ENCODE peak calls at places on chromosomes 7 and 10, in nine cellular contexts. I, T, V, C, W, H, L, E and K are unnamed samples. For H3K27me3, the result is how much of the 10 kb centered on the place peaks cover.

GRCh38 chr7:99031496-99031895 is 112.4 kb downstream of the SMURF1 start:
- DNase-seq in I (no peak), T (no peak), V (no peak), C (no peak), W (peak), H (no peak), L (no peak), E (no peak), K (no peak)

GRCh38 chr10:101695404-101695732 is 398 bp upstream of the FBXW4 start:
- DNase-seq in I (no peak), T (no peak), V (no peak), C (no peak), W (no peak), H (no peak), L (no peak), E (no peak), K (no peak)

GRCh38 chr7:114708646-114709045 is 213.2 kb upstream of the MDFIC start:
- DNase-seq in I (no peak), T (no peak), V (no peak), C (no peak), W (no peak), H (no peak), L (no peak), E (no peak), K (no peak)

GRCh38 chr10:48602401-48603135 is 2.3 kb downstream of the ARHGAP22 start:
- DNase-seq in I (no peak), T (no peak), V (no peak), C (no peak), W (no peak), H (no peak), L (no peak), E (no peak), K (peak)

GRCh38 chr7:117072620-117073118 is 119.4 kb downstream of the ST7 start:
- DNase-seq in I (no peak), T (no peak), V (peak), C (peak), W (peak), H (peak), L (peak), E (no peak), K (no peak)

GRCh38 chr7:28360739-28361138 is 51.6 kb upstream of the CREB5 start:
- DNase-seq in I (no peak), T (no peak), V (no peak), C (no peak), W (no peak), H (no peak), L (no peak), E (no peak), K (no peak)

GRCh38 chr10:61937631-61938284 is 36.3 kb downstream of the ARID5B start:
- DNase-seq in I (peak), T (no peak), V (no peak), C (no peak), W (no peak), H (no peak), L (no peak), E (no peak), K (no peak)

GRCh38 chr7:157292770-157293412 is 43.9 kb upstream of the DNAJB6 start:
- DNase-seq in I (peak), T (peak), V (no peak), C (no peak), W (no peak), H (no peak), L (no peak), E (no peak), K (no peak)

GRCh38 chr10:61778137-61778536 is 115.4 kb downstream of the CABCOCO1 start:
- DNase-seq in I (no peak), T (no peak), V (no peak), C (no peak), W (no peak), H (no peak), L (no peak), E (no peak), K (no peak)

GRCh38 chr7:87564290-87564963 is 36.3 kb downstream of the ABCB1 start:
- DNase-seq in I (peak), T (no peak), V (no peak), C (no peak), W (peak), H (no peak), L (peak), E (no peak), K (peak)

GRCh38 chr10:102134416-102134815 is 1.6 kb downstream of the PPRC1 start:
- DNase-seq in I (no peak), T (no peak), V (no peak), C (no peak), W (no peak), H (no peak), L (no peak), E (no peak), K (no peak)

GRCh38 chr10:109650228-109650627 is 273.1 kb downstream of the XPNPEP1 start:
- DNase-seq in I (no peak), T (no peak), V (no peak), C (no peak), W (peak), H (no peak), L (no peak), E (no peak), K (no peak)

GRCh38 chr7:66522518-66522917 is 106.2 kb upstream of the KCTD7 start:
- DNase-seq in I (no peak), T (no peak), V (no peak), C (no peak), W (no peak), H (no peak), L (no peak), E (no peak), K (no peak)

GRCh38 chr10:130018253-130018652 is 54.2 kb upstream of the EBF3 start:
- DNase-seq in I (no peak), T (no peak), V (peak), C (no peak), W (no peak), H (no peak), L (no peak), E (no peak), K (no peak)

GRCh38 chr7:14765731-14766130 is 136.8 kb downstream of the DGKB start:
- DNase-seq in I (no peak), T (no peak), V (no peak), C (no peak), W (no peak), H (no peak), L (no peak), E (no peak), K (no peak)

GRCh38 chr10:35638116-35638515 is 4.0 kb downstream of the FZD8 start:
- DNase-seq in I (no peak), T (no peak), V (no peak), C (no peak), W (no peak), H (no peak), L (no peak), E (no peak), K (no peak)

GRCh38 chr10:75771606-75772005 is 340.2 kb downstream of the LRMDA start:
- DNase-seq in I (no peak), T (no peak), V (no peak), C (no peak), W (no peak), H (no peak), L (no peak), E (no peak), K (no peak)

DNA sequence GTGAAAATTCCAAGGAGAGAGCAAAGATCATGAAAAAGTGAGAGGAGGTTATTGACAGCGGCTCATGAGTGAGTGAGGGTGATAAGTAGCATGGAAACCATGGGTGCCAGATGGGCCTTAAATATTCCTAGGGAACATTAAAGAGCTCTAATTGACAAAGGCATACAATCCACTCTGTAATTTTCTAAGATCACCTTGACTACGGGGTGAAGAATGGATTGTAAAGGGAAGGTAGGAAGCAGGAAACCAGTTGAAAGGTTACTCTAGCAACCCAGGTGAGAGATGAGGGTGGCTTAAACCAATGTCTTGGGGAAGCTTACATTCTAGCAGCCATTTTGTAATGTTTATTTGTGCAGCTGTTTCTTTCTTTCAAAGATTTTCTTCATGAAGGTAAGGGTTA is 75.7 kb downstream of the RSU1 start:
- DNase-seq in I (no peak), T (no peak), V (no peak), C (no peak), W (no peak), H (no peak), L (no peak), E (no peak), K (no peak)
- H3K27me3 ChIP-seq in I (under half), T (under half), V (under half), C (under half), W (under half), H (under half), L (under half), E (under half), K (under half)

GRCh38 chr7:77685219-77685618 is 11.0 kb upstream of the RSBN1L start:
- DNase-seq in I (no peak), T (no peak), V (no peak), C (no peak), W (peak), H (no peak), L (no peak), E (no peak), K (no peak)
- H3K27me3 ChIP-seq in I (under half), T (under half), V (under half), C (under half), W (under half), H (under half), L (under half), E (under half), K (under half)

DNA sequence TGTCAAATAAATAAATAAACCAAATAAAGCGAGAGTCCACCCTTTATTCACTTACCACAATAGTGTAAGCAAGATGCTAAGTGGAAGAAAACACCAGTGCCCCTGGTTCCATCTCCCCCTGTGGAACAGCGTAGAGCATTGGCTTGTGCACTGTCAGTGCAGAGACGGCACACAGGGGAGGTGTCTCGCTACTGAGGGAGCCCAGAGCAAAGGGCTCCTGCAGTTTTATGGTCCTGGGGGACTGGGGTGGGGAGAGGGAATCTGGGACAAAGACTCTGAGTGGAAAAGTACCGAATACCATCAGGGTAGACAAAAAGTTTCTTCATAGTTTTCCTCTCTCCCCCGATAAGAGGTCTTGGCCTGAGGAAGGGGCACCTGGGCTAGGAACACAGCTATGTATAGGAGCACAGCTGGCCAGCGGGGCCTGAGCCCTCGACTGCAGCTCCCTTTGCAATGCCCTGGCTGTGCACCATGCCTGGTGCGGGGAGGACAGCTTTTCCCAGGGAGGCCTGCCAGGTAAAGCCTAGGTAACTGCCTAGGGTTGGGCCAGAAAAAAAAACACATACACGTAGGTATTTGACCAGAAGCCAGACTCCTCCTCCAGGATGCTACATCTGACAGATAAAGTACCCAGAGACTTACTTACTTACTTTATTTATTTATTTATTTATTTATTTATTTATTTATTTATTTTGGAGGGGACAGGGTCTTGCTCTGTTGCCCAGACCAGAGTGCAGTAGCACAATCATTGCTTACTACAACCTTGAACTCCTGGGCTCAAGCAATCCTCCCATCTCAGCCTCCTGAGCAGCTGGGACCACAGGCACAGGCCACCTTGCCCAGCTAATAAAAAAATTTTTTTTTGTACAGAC is 88.8 kb upstream of the KIF5B start:
- DNase-seq in I (no peak), T (no peak), V (no peak), C (no peak), W (peak), H (no peak), L (no peak), E (no peak), K (no peak)
- H3K27me3 ChIP-seq in I (under half), T (under half), V (under half), C (under half), W (under half), H (under half), L (under half), E (under half), K (under half)

GRCh38 chr7:68125173-68125572 is 1128.5 kb downstream of the TYW1 start:
- DNase-seq in I (no peak), T (no peak), V (no peak), C (no peak), W (no peak), H (no peak), L (no peak), E (no peak), K (no peak)

GRCh38 chr7:68119411-68119810 is 1122.8 kb downstream of the TYW1 start:
- DNase-seq in I (no peak), T (no peak), V (no peak), C (no peak), W (no peak), H (no peak), L (no peak), E (no peak), K (no peak)

GRCh38 chr7:68121056-68121455 is 1124.4 kb downstream of the TYW1 start:
- DNase-seq in I (no peak), T (no peak), V (no peak), C (no peak), W (no peak), H (no peak), L (no peak), E (no peak), K (no peak)

GRCh38 chr7:68121655-68122054 is 1125.0 kb downstream of the TYW1 start:
- DNase-seq in I (no peak), T (no peak), V (no peak), C (no peak), W (no peak), H (no peak), L (no peak), E (no peak), K (no peak)

DNA sequence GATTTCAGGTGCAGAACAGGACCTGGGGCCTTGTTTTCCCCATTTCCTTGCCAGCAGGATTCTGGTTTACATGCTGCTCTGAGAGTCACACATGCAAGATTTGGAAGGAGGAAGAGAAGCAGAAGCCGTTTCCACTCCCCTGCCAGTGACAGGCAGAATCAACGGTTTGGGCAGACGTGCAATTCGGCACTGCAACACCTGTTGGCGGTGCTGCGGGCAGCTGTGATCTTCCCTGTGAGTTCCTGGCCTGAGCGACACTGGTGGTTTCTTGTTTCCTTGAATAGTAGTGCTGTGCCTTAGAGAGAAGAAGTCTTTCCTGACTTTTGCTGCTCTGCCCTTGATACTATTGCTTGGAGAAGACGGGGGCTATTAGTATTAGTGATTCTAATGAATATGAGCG is 1126.2 kb downstream of the TYW1 start:
- DNase-seq in I (no peak), T (no peak), V (no peak), C (no peak), W (no peak), H (no peak), L (no peak), E (no peak), K (no peak)
- H3K27me3 ChIP-seq in I (under half), T (under half), V (under half), C (under half), W (under half), H (under half), L (under half), E (under half), K (under half)

GRCh38 chr7:132755538-132756481 is 179.5 kb upstream of the PLXNA4 start:
- DNase-seq in I (no peak), T (no peak), V (no peak), C (no peak), W (peak), H (no peak), L (peak), E (no peak), K (no peak)

GRCh38 chr7:132758983-132759382 is 182.7 kb upstream of the PLXNA4 start:
- DNase-seq in I (no peak), T (no peak), V (no peak), C (no peak), W (no peak), H (no peak), L (no peak), E (no peak), K (no peak)

GRCh38 chr7:132759482-132760240 is 183.4 kb upstream of the PLXNA4 start:
- DNase-seq in I (peak), T (no peak), V (no peak), C (no peak), W (no peak), H (no peak), L (no peak), E (no peak), K (no peak)

GRCh38 chr7:132757778-132758177 is 181.5 kb upstream of the PLXNA4 start:
- DNase-seq in I (no peak), T (no peak), V (no peak), C (no peak), W (no peak), H (no peak), L (no peak), E (no peak), K (no peak)

DNA sequence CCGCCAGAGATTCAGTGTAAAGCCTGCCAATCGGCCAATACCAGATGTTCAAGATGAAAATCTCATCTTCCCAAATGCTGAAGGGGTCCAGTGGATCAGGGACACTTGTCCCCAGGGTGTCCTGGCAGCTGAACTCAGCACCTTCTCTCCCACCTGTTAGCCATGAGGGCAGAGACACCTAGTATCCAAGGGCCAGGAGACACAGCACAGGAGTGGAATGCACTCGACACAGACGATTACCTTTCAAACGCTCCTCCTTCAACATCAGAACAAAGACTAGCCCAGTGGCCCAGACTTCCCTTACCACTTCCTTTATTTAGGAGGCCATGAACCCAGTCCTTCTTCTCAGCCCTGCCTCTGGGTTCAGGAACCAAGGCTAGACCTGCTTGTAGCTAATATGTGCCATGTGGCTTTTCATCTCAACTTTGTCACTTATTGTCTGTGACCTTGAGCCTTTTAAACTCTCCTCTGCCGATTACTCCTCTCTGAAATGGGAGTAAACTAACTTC is 180.3 kb upstream of the PLXNA4 start:
- DNase-seq in I (no peak), T (no peak), V (no peak), C (no peak), W (no peak), H (no peak), L (no peak), E (no peak), K (no peak)
- H3K27me3 ChIP-seq in I (under half), T (under half), V (under half), C (under half), W (under half), H (under half), L (under half), E (under half), K (under half)

DNA sequence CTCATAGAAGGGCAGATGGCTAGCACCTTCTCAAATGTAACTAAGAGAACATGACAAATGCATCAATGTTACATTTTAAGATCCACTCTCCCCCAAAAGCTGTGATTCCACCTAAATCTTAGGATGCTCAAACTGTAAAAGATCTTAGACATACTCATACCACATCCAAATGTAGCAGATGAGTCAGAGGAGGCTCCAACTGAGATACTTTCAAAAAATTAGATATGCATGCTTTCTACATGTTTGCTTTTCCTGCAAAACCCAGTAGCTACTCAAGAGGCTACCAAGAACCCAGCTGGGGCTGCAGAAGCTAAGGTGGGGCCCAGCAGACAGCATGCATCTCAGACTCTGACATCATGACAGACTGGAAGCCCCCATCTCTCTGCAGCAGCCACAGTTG is 31.4 kb upstream of the FRMD4A start:
- DNase-seq in I (no peak), T (no peak), V (no peak), C (no peak), W (no peak), H (no peak), L (no peak), E (no peak), K (no peak)
- H3K27me3 ChIP-seq in I (half or more), T (under half), V (under half), C (under half), W (under half), H (under half), L (under half), E (under half), K (under half)

DNA sequence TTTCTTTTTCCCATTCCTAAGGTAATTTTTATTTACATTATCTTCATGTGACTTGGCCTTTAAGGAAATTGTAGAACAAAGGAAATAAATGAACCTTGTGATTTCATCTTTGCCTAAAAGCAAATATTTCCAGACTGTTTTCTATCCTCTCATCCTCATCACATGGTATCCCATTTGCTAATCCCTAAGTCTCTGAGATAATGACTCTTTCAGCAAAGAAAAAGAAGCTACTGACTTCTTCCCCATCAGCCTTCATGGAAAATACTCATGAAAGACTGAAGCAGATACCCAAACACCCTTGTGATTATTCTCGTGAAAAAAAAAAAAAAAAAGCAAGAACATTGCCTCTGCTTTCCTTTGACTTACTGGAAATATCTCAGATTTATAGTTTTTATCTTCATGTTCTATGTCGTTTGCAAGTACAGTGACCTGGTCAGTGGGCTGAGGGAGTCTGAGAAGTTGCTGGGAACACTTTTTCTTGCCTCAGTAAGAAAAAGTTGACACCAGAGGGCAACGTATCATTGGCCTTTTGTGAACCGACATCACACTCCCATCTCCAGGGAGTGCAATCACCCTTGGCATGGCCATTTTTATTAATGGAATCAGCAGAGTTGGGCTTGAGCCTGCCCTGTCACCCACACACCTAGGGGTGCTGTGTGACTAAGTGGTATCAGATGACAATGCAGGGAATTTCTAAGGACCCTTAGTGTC is 246.0 kb upstream of the KMT2E start:
- DNase-seq in I (no peak), T (no peak), V (no peak), C (no peak), W (no peak), H (no peak), L (no peak), E (no peak), K (no peak)
- H3K27me3 ChIP-seq in I (under half), T (under half), V (under half), C (under half), W (under half), H (under half), L (under half), E (under half), K (under half)

DNA sequence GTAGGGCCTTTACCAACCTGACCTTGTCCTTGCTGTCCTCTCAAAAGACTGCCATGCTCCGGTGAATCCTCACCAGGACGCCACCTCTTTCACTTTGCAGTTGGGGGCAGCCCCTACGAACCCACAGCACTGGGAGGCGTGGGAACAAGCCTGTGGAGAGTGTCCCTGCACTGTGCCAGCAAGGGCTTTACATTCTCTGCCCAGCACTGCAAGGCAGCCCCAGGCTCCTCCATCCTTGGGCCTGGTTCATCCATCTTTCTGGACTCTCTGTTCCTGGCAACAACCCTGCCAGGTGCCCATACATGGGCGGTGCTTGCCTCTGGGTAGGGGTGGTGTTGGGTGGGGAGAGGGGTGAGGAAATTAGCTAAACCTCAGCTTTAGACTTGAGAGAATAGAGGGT is 1.4 kb downstream of the CHAT start:
- DNase-seq in I (no peak), T (peak), V (peak), C (no peak), W (no peak), H (no peak), L (no peak), E (no peak), K (no peak)
- H3K27me3 ChIP-seq in I (under half), T (half or more), V (half or more), C (half or more), W (under half), H (under half), L (half or more), E (under half), K (half or more)